ENCODE peak calls at places on chromosomes 7 and 10, in six cellular contexts. E is astrocyte of the spinal cord, I is fibroblast of lung, N is endothelial cell of umbilical vein, X is lung, Y is sigmoid colon. C is an unnamed sample.
A peak's percentile ranks its signal among the peaks of the same experiment; 100 is the strongest.

GRCh38 chr7:77329466-77330168 is 86.5 kb downstream of the GSAP start:
- DNase-seq in N (peak; percentile 13), X (no peak), I (no peak), Y (no peak), E (no peak), C (no peak)

GRCh38 chr7:27205325-27206280 is 5.7 kb upstream of the HOXA13 start:
- DNase-seq in Y (no peak), N (no peak), I (no peak), X (no peak), E (no peak), C (no peak)

GRCh38 chr10:99605351-99605750 is 14.9 kb downstream of the SLC25A28 start:
- DNase-seq in X (no peak), Y (no peak), I (peak; percentile 8), E (no peak), N (no peak), C (no peak)

GRCh38 chr10:53403688-53404087 is 631.1 kb upstream of the MBL2 start:
- DNase-seq in X (peak; percentile 39), Y (peak; percentile 59), N (peak; percentile 96), E (peak; percentile 15), I (peak; percentile 77), C (no peak)

GRCh38 chr7:45160374-45160773 is 2.8 kb downstream of the RAMP3 start:
- DNase-seq in I (no peak), N (no peak), Y (peak; percentile 35), X (no peak), E (no peak), C (no peak)

GRCh38 chr7:2468227-2468626 is 8.0 kb downstream of the GRIFIN start:
- DNase-seq in N (no peak), Y (no peak), E (no peak), I (no peak), X (no peak), C (no peak)

GRCh38 chr10:34768261-34768971 is 46.7 kb downstream of the PARD3 start:
- DNase-seq in I (peak; percentile 80), N (no peak), Y (peak; percentile 91), X (peak; percentile 82), E (peak; percentile 56), C (peak; percentile 77)

GRCh38 chr7:30226593-30227268 is 57.7 kb upstream of the ZNRF2 start:
- DNase-seq in E (no peak), I (no peak), X (peak; percentile 51), Y (no peak), N (no peak), C (no peak)

GRCh38 chr7:138556771-138557484 is 96.9 kb downstream of the TRIM24 start:
- DNase-seq in X (no peak), N (no peak), Y (no peak), E (no peak), I (peak; percentile 13), C (no peak)

GRCh38 chr10:30701471-30702173 is 72.1 kb upstream of the LYZL2 start:
- DNase-seq in Y (no peak), X (no peak), N (no peak), I (peak; percentile 57), E (peak; percentile 78), C (peak; percentile 42)

GRCh38 chr10:110056822-110057221 is 49.0 kb downstream of the ADD3 start:
- DNase-seq in Y (no peak), N (no peak), X (no peak), E (peak; percentile 59), I (peak; percentile 40), C (peak; percentile 85)

GRCh38 chr7:87878208-87878735 is 2.0 kb downstream of the DBF4 start:
- DNase-seq in E (peak; percentile 29), X (no peak), Y (no peak), I (peak; percentile 33), N (peak; percentile 20), C (peak; percentile 36)
- H3K4me3 ChIP-seq in E (peak overlapping the region; percentile 95), X (no peak overlapping the region), Y (no peak overlapping the region), I (peak overlapping the region; percentile 69), N (peak overlapping the region; percentile 100), C (no peak overlapping the region)

GRCh38 chr7:20647051-20647450 is 31.6 kb downstream of the ABCB5 start:
- DNase-seq in N (no peak), X (no peak), E (peak; percentile 74), Y (no peak), I (peak; percentile 1), C (no peak)

GRCh38 chr7:20647908-20648776 is 32.7 kb downstream of the ABCB5 start:
- DNase-seq in I (peak; percentile 14), E (peak; percentile 44), Y (no peak), X (no peak), N (peak; percentile 64), C (peak; percentile 1)

GRCh38 chr7:20650782-20651181 is 35.3 kb downstream of the ABCB5 start:
- DNase-seq in X (no peak), Y (no peak), I (no peak), E (no peak), N (no peak), C (no peak)

GRCh38 chr7:20653636-20654035 is 38.2 kb downstream of the ABCB5 start:
- DNase-seq in E (no peak), N (no peak), X (no peak), I (no peak), Y (no peak), C (no peak)

DNA sequence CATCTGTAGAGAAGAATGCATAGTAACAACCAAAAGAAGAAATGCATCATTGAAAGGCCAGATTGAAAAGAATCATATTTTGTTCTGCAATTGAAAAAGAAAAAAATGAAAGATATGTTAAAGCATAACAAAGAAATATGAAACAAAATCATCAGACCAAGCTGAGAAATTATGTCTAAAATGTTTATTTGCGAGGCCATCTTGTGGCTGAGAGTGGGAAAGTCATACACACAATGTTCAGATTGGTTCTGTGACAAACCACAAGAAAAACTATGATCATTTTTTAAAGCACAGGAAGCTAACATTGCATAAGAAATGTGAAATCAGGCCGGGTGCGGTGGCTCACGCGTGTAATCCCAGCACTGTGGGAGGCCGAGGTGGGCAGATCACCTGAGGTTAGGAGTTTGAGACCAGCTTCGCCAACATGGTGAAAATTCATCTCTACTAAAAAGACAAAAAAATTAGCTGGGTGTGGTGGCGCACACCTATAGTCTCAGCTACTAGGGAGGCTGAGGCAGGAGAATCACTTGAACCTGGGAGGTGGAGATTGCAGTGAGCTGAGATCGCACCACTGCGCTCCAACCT is 36.6 kb downstream of the ABCB5 start:
- DNase-seq in Y (no peak), X (no peak), E (peak; percentile 22), N (peak; percentile 50), I (peak; percentile 32), C (peak; percentile 24)
- TF ChIP-seq CTCF in Y (no peak), X (no peak), E (peak; percentile 60), N (peak; percentile 46), I (peak; percentile 31), C (peak; percentile 58)

GRCh38 chr10:484925-485661 is 204.4 kb downstream of the DIP2C start:
- DNase-seq in Y (no peak), X (peak; percentile 27), E (peak; percentile 41), N (peak; percentile 76), I (no peak), C (no peak)
- H3K4me3 ChIP-seq in Y (peak overlapping the region; percentile 45), X (no peak overlapping the region), E (peak overlapping the region; percentile 47), N (peak overlapping the region; percentile 20), I (peak overlapping the region; percentile 11), C (peak overlapping the region; percentile 47)

GRCh38 chr7:47890606-47891005 is 57.7 kb downstream of the PKD1L1 start:
- DNase-seq in X (no peak), I (no peak), Y (no peak), E (no peak), N (no peak), C (no peak)

GRCh38 chr7:47890125-47890524 is 58.1 kb downstream of the PKD1L1 start:
- DNase-seq in E (no peak), Y (no peak), X (peak; percentile 27), I (no peak), N (no peak), C (no peak)

GRCh38 chr7:47895026-47895425 is 53.2 kb downstream of the PKD1L1 start:
- DNase-seq in X (no peak), I (no peak), N (no peak), Y (no peak), E (no peak), C (no peak)

GRCh38 chr7:47893721-47894365 is 54.4 kb downstream of the PKD1L1 start:
- DNase-seq in Y (no peak), I (no peak), N (no peak), E (no peak), X (peak; percentile 19), C (no peak)

DNA sequence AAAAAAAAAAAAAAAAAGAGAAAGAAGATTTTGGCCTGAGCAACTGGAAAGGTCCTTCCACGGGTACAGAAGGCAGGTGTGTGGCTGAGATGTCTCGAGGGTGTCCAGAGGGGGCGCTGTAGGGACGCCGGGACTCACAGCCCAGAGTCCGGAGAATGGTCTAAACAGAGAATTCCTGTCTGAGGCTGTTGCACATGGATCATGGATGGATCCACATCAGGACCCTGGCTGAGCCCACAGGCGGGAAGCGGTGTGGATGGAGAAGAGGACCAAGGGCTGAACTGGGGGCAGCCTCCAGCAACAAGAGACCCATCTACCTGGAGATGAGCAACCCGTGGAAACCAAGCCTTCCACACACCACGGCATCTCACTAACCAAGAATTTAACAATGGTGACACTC is 55.0 kb downstream of the PKD1L1 start:
- DNase-seq in N (no peak), E (no peak), X (peak; percentile 28), Y (no peak), I (no peak), C (no peak)
- TF ChIP-seq CTCF in N (peak; percentile 39), E (peak; percentile 38), X (no peak), Y (no peak), I (no peak), C (peak; percentile 30)